ENCODE peak calls at places on chromosomes 13 and 19, in five cellular contexts. P, W, R, X and M are unnamed samples.

GRCh38 chr13:95300625-95301134 is 571 bp downstream of the ABCC4 start:
- DNase-seq in W (peak), X (peak), P (peak), R (peak), M (peak)

GRCh38 chr13:38008636-38009035 is 139.1 kb upstream of the TRPC4 start:
- DNase-seq in W (no peak), X (no peak), P (no peak), R (no peak), M (no peak)

GRCh38 chr19:17136026-17136425 is 60.4 kb downstream of the MYO9B start:
- DNase-seq in W (no peak), P (no peak), X (no peak), R (no peak), M (no peak)

GRCh38 chr13:33937373-33938087 is 119.6 kb downstream of the RFC3 start:
- DNase-seq in R (no peak), X (no peak), W (no peak), P (no peak), M (no peak)

GRCh38 chr19:54485846-54486245 is 12.8 kb upstream of the CDC42EP5 start:
- DNase-seq in W (no peak), X (no peak), R (no peak), P (no peak), M (no peak)

GRCh38 chr19:15222738-15223648 is 9.3 kb downstream of the EPHX3 start:
- DNase-seq in R (peak), X (peak), W (peak), P (peak), M (peak)

GRCh38 chr13:110546933-110547332 is 14.6 kb downstream of the RAB20 start:
- DNase-seq in R (no peak), W (peak), P (no peak), X (peak), M (no peak)

GRCh38 chr19:19628499-19629134 is 597 bp upstream of the LPAR2 start:
- DNase-seq in X (no peak), R (peak), W (no peak), P (peak), M (no peak)

GRCh38 chr13:60655268-60655667 is 258.2 kb downstream of the TDRD3 start:
- DNase-seq in W (no peak), X (no peak), P (no peak), R (no peak), M (no peak)

GRCh38 chr13:83372786-83373185 is 509.5 kb downstream of the SLITRK1 start:
- DNase-seq in R (no peak), P (no peak), W (no peak), X (no peak), M (no peak)

GRCh38 chr13:73171926-73172325 is 113.1 kb downstream of the KLF5 start:
- DNase-seq in X (no peak), P (no peak), R (no peak), W (no peak), M (no peak)

GRCh38 chr19:1736280-1736679 is 17.0 kb upstream of the ONECUT3 start:
- DNase-seq in X (no peak), P (no peak), R (no peak), W (no peak), M (no peak)

GRCh38 chr13:41365636-41366035 is 54.6 kb downstream of the NAA16 start:
- DNase-seq in R (no peak), X (no peak), P (no peak), W (no peak), M (no peak)

GRCh38 chr19:17078038-17078919 is 2.7 kb downstream of the MYO9B start:
- DNase-seq in W (no peak), R (no peak), X (no peak), P (no peak), M (no peak)

GRCh38 chr19:42108527-42109389 is 23.5 kb downstream of the POU2F2 start:
- DNase-seq in X (peak), R (peak), P (peak), W (peak), M (peak)

GRCh38 chr13:44908712-44909111 is 80.6 kb downstream of the NUFIP1 start:
- DNase-seq in X (no peak), P (no peak), W (no peak), R (no peak), M (no peak)

GRCh38 chr13:45511310-45512147 is 46.8 kb downstream of the COG3 start:
- DNase-seq in X (no peak), W (peak), P (no peak), R (peak), M (peak)

GRCh38 chr19:18481505-18482222 is 40.2 kb downstream of the ELL start:
- DNase-seq in W (no peak), R (no peak), X (no peak), P (no peak), M (no peak)

GRCh38 chr19:39410620-39411005 is 1.9 kb upstream of the PLEKHG2 start:
- DNase-seq in X (no peak), W (no peak), R (no peak), P (no peak), M (no peak)

GRCh38 chr13:106405731-106406130 is 129.7 kb downstream of the EFNB2 start:
- DNase-seq in W (no peak), X (no peak), P (no peak), R (no peak), M (no peak)

GRCh38 chr13:113862191-113862765 is 1.6 kb downstream of the GAS6 start:
- DNase-seq in R (no peak), P (no peak), X (peak), W (no peak), M (no peak)

GRCh38 chr13:34025746-34026145 is 207.8 kb downstream of the RFC3 start:
- DNase-seq in X (no peak), W (no peak), P (no peak), R (no peak), M (no peak)

GRCh38 chr19:10682397-10683063 is 18.7 kb upstream of the QTRT1 start:
- DNase-seq in R (no peak), W (no peak), P (no peak), X (no peak), M (no peak)

GRCh38 chr19:5663904-5664303 is 16.4 kb downstream of the MICOS13 start:
- DNase-seq in P (no peak), W (no peak), R (no peak), X (no peak), M (no peak)

GRCh38 chr19:48403606-48404005 is 10.1 kb downstream of the GRIN2D start:
- DNase-seq in P (peak), R (no peak), W (peak), X (no peak), M (no peak)